ENCODE peak calls at places on chromosome 11, in ten cellular contexts. A is AG08395; W is BE2C; L is PC-3; O is kidney; S is neural crest cell; P is stimulated activated CD4-positive, alpha-beta T cell treated with anti-CD3 and anti-CD28 coated beads, Interleukin-1b, Interleukin-23, amount 100 ng/mL, for 24 hours; N is upper lobe of right lung; U is GM12865; T is cardiac muscle cell. F is an unnamed sample.

GRCh38 chr11:121554552-121554951 is 101.8 kb upstream of the SORL1-AS1 start:
- DNase-seq in A (no peak), W (no peak), L (no peak), O (no peak), S (no peak), P (no peak), N (no peak), U (no peak), T (peak), F (no peak)

GRCh38 chr11:46628961-46629360 is 11.6 kb downstream of the ATG13 start:
- DNase-seq in A (no peak), W (no peak), L (no peak), O (no peak), S (no peak), P (no peak), N (no peak), U (no peak), T (no peak), F (no peak)

GRCh38 chr11:73322111-73322985 is 14.3 kb downstream of the ARHGEF17 start:
- DNase-seq in A (no peak), W (no peak), L (no peak), O (no peak), S (no peak), P (no peak), N (no peak), U (peak), T (no peak), F (peak)

GRCh38 chr11:2314525-2315394 is 12.9 kb downstream of the TSPAN32 start:
- DNase-seq in A (peak), W (peak), L (no peak), O (peak), S (no peak), P (no peak), N (peak), U (no peak), T (peak), F (peak)

GRCh38 chr11:2578006-2578933 is 121.5 kb downstream of the KCNQ1OT1 start:
- DNase-seq in A (no peak), W (peak), L (no peak), O (peak), S (no peak), P (no peak), N (peak), U (no peak), T (peak), F (no peak)

GRCh38 chr11:116037851-116038250 is 533.6 kb upstream of the CADM1 start:
- DNase-seq in A (no peak), W (peak), L (no peak), O (no peak), S (no peak), P (no peak), N (no peak), U (no peak), T (no peak), F (no peak)

GRCh38 chr11:44727373-44728084 is 767 bp downstream of the TSPAN18 start:
- DNase-seq in A (peak), W (peak), L (peak), O (peak), S (peak), P (peak), N (peak), U (peak), T (peak), F (peak)

GRCh38 chr11:104073950-104074349 is 37.5 kb downstream of the DDI1 start:
- DNase-seq in A (peak), W (peak), L (peak), O (no peak), S (no peak), P (no peak), N (no peak), U (peak), T (no peak), F (peak)

GRCh38 chr11:119421941-119422504 is 949 bp downstream of the THY1 start:
- DNase-seq in A (no peak), W (peak), L (no peak), O (no peak), S (peak), P (no peak), N (no peak), U (peak), T (peak), F (no peak)

GRCh38 chr11:67056640-67057409 is at the start of gene RHOD:
- DNase-seq in A (peak), W (no peak), L (peak), O (peak), S (peak), P (no peak), N (peak), U (no peak), T (peak), F (no peak)

GRCh38 chr11:45267660-45268340 is 18.3 kb downstream of the SYT13 start:
- DNase-seq in A (no peak), W (no peak), L (peak), O (no peak), S (no peak), P (no peak), N (no peak), U (no peak), T (no peak), F (no peak)

GRCh38 chr11:8023831-8024555 is 36.9 kb downstream of the EIF3F start:
- DNase-seq in A (no peak), W (no peak), L (no peak), O (no peak), S (no peak), P (no peak), N (peak), U (no peak), T (no peak), F (no peak)

GRCh38 chr11:1943977-1944376 is 3.2 kb upstream of the MRPL23 start:
- DNase-seq in A (no peak), W (peak), L (peak), O (peak), S (peak), P (no peak), N (peak), U (no peak), T (no peak), F (peak)

GRCh38 chr11:76665921-76666351 is 4.6 kb downstream of the LRRC32 start:
- DNase-seq in A (no peak), W (peak), L (no peak), O (peak), S (no peak), P (no peak), N (peak), U (no peak), T (no peak), F (no peak)

GRCh38 chr11:115168229-115168671 is 336.0 kb downstream of the CADM1 start:
- DNase-seq in A (peak), W (no peak), L (no peak), O (no peak), S (no peak), P (no peak), N (no peak), U (no peak), T (no peak), F (no peak)

GRCh38 chr11:120956710-120957500 is 67.0 kb upstream of the TBCEL start:
- DNase-seq in A (no peak), W (no peak), L (no peak), O (no peak), S (no peak), P (no peak), N (no peak), U (peak), T (no peak), F (no peak)

GRCh38 chr11:64650923-64651523 is 60.0 kb downstream of the SLC22A12 start:
- DNase-seq in A (peak), W (no peak), L (peak), O (peak), S (no peak), P (no peak), N (no peak), U (peak), T (peak), F (no peak)

GRCh38 chr11:36296925-36297604 is 977 bp downstream of the PRR5L start:
- DNase-seq in A (peak), W (no peak), L (no peak), O (no peak), S (no peak), P (no peak), N (no peak), U (no peak), T (no peak), F (no peak)

GRCh38 chr11:4658629-4659453 is 15.1 kb downstream of the OR51E1 start:
- DNase-seq in A (no peak), W (no peak), L (no peak), O (no peak), S (no peak), P (no peak), N (no peak), U (no peak), T (peak), F (no peak)

GRCh38 chr11:134976540-134976939 is 564.5 kb upstream of the B3GAT1 start:
- DNase-seq in A (no peak), W (no peak), L (no peak), O (no peak), S (no peak), P (no peak), N (no peak), U (no peak), T (no peak), F (peak)

GRCh38 chr11:86574493-86575207 is 97.8 kb downstream of the ME3 start:
- DNase-seq in A (no peak), W (no peak), L (peak), O (no peak), S (no peak), P (no peak), N (no peak), U (no peak), T (no peak), F (no peak)

GRCh38 chr11:914204-914603 is 3.6 kb upstream of the CHID1 start:
- DNase-seq in A (no peak), W (no peak), L (no peak), O (no peak), S (no peak), P (no peak), N (no peak), U (no peak), T (no peak), F (no peak)

GRCh38 chr11:106304274-106304673 is 226.8 kb downstream of the AASDHPPT start:
- DNase-seq in A (peak), W (no peak), L (no peak), O (no peak), S (no peak), P (no peak), N (no peak), U (no peak), T (no peak), F (no peak)

GRCh38 chr11:70732493-70733206 is 334.3 kb downstream of the CTTN start:
- DNase-seq in A (peak), W (peak), L (no peak), O (peak), S (no peak), P (no peak), N (peak), U (no peak), T (no peak), F (no peak)

GRCh38 chr11:112659185-112659584 is 302.0 kb upstream of the NCAM1 start:
- DNase-seq in A (no peak), W (peak), L (no peak), O (no peak), S (no peak), P (no peak), N (no peak), U (no peak), T (no peak), F (no peak)

GRCh38 chr11:128036556-128037093 is 550.7 kb downstream of the ETS1 start:
- DNase-seq in A (no peak), W (no peak), L (no peak), O (no peak), S (no peak), P (no peak), N (no peak), U (no peak), T (no peak), F (no peak)

F was measured in A172.